ENCODE peak calls at places on chromosomes 12 and 14, in seven cellular contexts. N is ascending aorta; F is NCI-H1105; G is Ammon's horn; K is NCI-H510A; V is DMS 273 treated with DMSO at 0.1 percent for 48 hours; M is activated T-helper 1 cell treated with anti-CD3 and anti-CD28 coated beads, Interleukin-12 subunit alpha, Interleukin-12 subunit beta, Interleukin-2, Interleukin-4 antibody, amounts not matched to agents 30 ng/mL and 10 ng/mL and 1 ng/mL, durations not matched to agents 14 hours and 24 hours and 36 hours. H is an unnamed sample.
A peak's percentile ranks its signal among the peaks of the same experiment; 100 is the strongest.

GRCh38 chr12:120359159-120359527 is 9.8 kb downstream of the MSI1 start:
- DNase-seq in N (no peak), F (no peak), G (no peak), K (no peak), V (no peak), M (no peak), H (no peak)

GRCh38 chr12:108297895-108298760 is 41.0 kb downstream of the CMKLR1 start:
- DNase-seq in N (no peak), F (no peak), G (no peak), K (no peak), V (no peak), M (no peak), H (no peak)

GRCh38 chr12:46465307-46465706 is 92.7 kb upstream of the SLC38A2 start:
- DNase-seq in N (no peak), F (no peak), G (no peak), K (no peak), V (no peak), M (no peak), H (no peak)

GRCh38 chr12:52027085-52027843 is 20.5 kb downstream of the TAMALIN start:
- DNase-seq in N (no peak), F (no peak), G (no peak), K (no peak), V (no peak), M (no peak), H (no peak)

GRCh38 chr14:63454863-63455622 is 88.1 kb downstream of the PPP2R5E start:
- DNase-seq in N (no peak), F (peak; percentile 72), G (no peak), K (no peak), V (no peak), M (no peak), H (no peak)

GRCh38 chr14:77574446-77575125 is 41.9 kb downstream of the SPTLC2 start:
- DNase-seq in N (no peak), F (no peak), G (peak; percentile 62), K (no peak), V (no peak), M (no peak), H (no peak)

GRCh38 chr14:35197015-35197414 is 74.7 kb downstream of the PRORP start:
- DNase-seq in N (no peak), F (no peak), G (no peak), K (no peak), V (no peak), M (no peak), H (no peak)

GRCh38 chr14:73576391-73576790 is 7.4 kb downstream of the ACOT2 start:
- DNase-seq in N (no peak), F (no peak), G (no peak), K (no peak), V (no peak), M (no peak), H (no peak)

GRCh38 chr12:8890313-8891084 is 23.8 kb upstream of the PHC1 start:
- DNase-seq in N (no peak), F (peak; percentile 2), G (peak; percentile 67), K (no peak), V (peak; percentile 1), M (peak; percentile 45), H (peak; percentile 53)

GRCh38 chr14:95683793-95684192 is 2.4 kb upstream of the TCL1B start:
- DNase-seq in N (no peak), F (no peak), G (no peak), K (no peak), V (no peak), M (no peak), H (peak; percentile 5)

GRCh38 chr14:102510616-102511520 is 1.3 kb upstream of the ANKRD9 start:
- DNase-seq in N (no peak), F (no peak), G (no peak), K (no peak), V (no peak), M (no peak), H (no peak)

GRCh38 chr14:91361236-91361811 is 56.3 kb downstream of the CCDC88C start:
- DNase-seq in N (no peak), F (no peak), G (no peak), K (peak; percentile 30), V (no peak), M (no peak), H (no peak)

GRCh38 chr12:75628916-75629315 is 117.5 kb upstream of the KRR1 start:
- DNase-seq in N (no peak), F (no peak), G (no peak), K (no peak), V (no peak), M (no peak), H (no peak)

GRCh38 chr14:65370890-65371289 is 41.6 kb upstream of the FUT8 start:
- DNase-seq in N (no peak), F (no peak), G (no peak), K (no peak), V (no peak), M (no peak), H (no peak)

GRCh38 chr14:54486685-54487084 is 2.1 kb downstream of the GMFB start:
- DNase-seq in N (no peak), F (no peak), G (no peak), K (no peak), V (no peak), M (no peak), H (no peak)

GRCh38 chr14:69043598-69044267 is 64.6 kb upstream of the ACTN1 start:
- DNase-seq in N (peak; percentile 45), F (no peak), G (peak; percentile 40), K (no peak), V (no peak), M (no peak), H (no peak)

GRCh38 chr14:68394719-68395117 is 398.1 kb downstream of the ZFP36L1 start:
- DNase-seq in N (no peak), F (no peak), G (peak; percentile 45), K (no peak), V (no peak), M (no peak), H (no peak)

GRCh38 chr14:23829736-23830474 is 123.7 kb upstream of the DHRS4 start:
- DNase-seq in N (no peak), F (no peak), G (peak; percentile 21), K (no peak), V (no peak), M (no peak), H (no peak)

GRCh38 chr12:124592050-124592449 is 24.6 kb upstream of the NCOR2 start:
- DNase-seq in N (no peak), F (no peak), G (no peak), K (no peak), V (no peak), M (no peak), H (no peak)

GRCh38 chr14:60161176-60162107 is 3.8 kb downstream of the DHRS7 start:
- DNase-seq in N (no peak), F (peak; percentile 62), G (no peak), K (peak; percentile 62), V (no peak), M (no peak), H (no peak)

GRCh38 chr12:53118771-53119300 is 15.6 kb downstream of the SOAT2 start:
- DNase-seq in N (no peak), F (no peak), G (no peak), K (no peak), V (no peak), M (no peak), H (no peak)

GRCh38 chr12:56688846-56689113 is 696 bp upstream of the PTGES3 start:
- DNase-seq in N (no peak), F (no peak), G (no peak), K (no peak), V (no peak), M (no peak), H (no peak)

GRCh38 chr12:52316290-52316689 is 4.9 kb downstream of the KRT83 start:
- DNase-seq in N (no peak), F (no peak), G (no peak), K (no peak), V (no peak), M (no peak), H (no peak)

GRCh38 chr12:12630850-12631249 is 19.2 kb downstream of the CREBL2 start:
- DNase-seq in N (no peak), F (no peak), G (no peak), K (no peak), V (no peak), M (no peak), H (no peak)

GRCh38 chr14:75188520-75189267 is 12.3 kb upstream of the TMED10 start:
- DNase-seq in N (peak; percentile 15), F (no peak), G (peak; percentile 73), K (no peak), V (no peak), M (no peak), H (no peak)

GRCh38 chr12:91565816-91566215 is 383.2 kb upstream of the DCN start:
- DNase-seq in N (no peak), F (no peak), G (no peak), K (no peak), V (no peak), M (no peak), H (no peak)

GRCh38 chr12:114726092-114726710 is 42.2 kb upstream of the TBX3 start:
- DNase-seq in N (no peak), F (no peak), G (no peak), K (peak; percentile 12), V (no peak), M (no peak), H (no peak)